ENCODE peak calls at places on chromosomes 11 and 22, in five cellular contexts. Y is AG09319, B is DND-41, E is AG04449, D is fibroblast of pulmonary artery. R is an unnamed sample.

GRCh38 chr11:134879341-134879740 is 467.3 kb upstream of the B3GAT1 start:
- DNase-seq in Y (no peak), B (no peak), E (no peak), D (no peak), R (no peak)

GRCh38 chr22:36636916-36637315 is 66.6 kb downstream of the CACNG2 start:
- DNase-seq in Y (no peak), B (no peak), E (no peak), D (no peak), R (no peak)

GRCh38 chr22:32576553-32577255 is 102.1 kb downstream of the FBXO7 start:
- DNase-seq in Y (no peak), B (no peak), E (no peak), D (no peak), R (no peak)

GRCh38 chr22:27670701-27671412 is 130.7 kb downstream of the MN1 start:
- DNase-seq in Y (no peak), B (no peak), E (no peak), D (peak), R (no peak)

GRCh38 chr11:46554205-46555162 is 39.3 kb downstream of the AMBRA1 start:
- DNase-seq in Y (peak), B (no peak), E (no peak), D (peak), R (no peak)

GRCh38 chr11:130439160-130439519 is 9.3 kb upstream of the ADAMTS15 start:
- DNase-seq in Y (no peak), B (peak), E (no peak), D (no peak), R (peak)

GRCh38 chr11:47264119-47264915 is 5.6 kb upstream of the MADD start:
- DNase-seq in Y (no peak), B (no peak), E (no peak), D (peak), R (no peak)

GRCh38 chr11:36195496-36196346 is 93.5 kb downstream of the COMMD9 start:
- DNase-seq in Y (no peak), B (no peak), E (no peak), D (peak), R (no peak)

GRCh38 chr11:72072348-72072747 is 8.0 kb downstream of the NUMA1 start:
- DNase-seq in Y (peak), B (peak), E (no peak), D (peak), R (peak)

GRCh38 chr22:40203568-40203967 is 25.8 kb downstream of the TNRC6B start:
- DNase-seq in Y (no peak), B (peak), E (no peak), D (no peak), R (peak)

GRCh38 chr11:73141309-73142127 is 600 bp downstream of the FCHSD2 start:
- DNase-seq in Y (peak), B (peak), E (no peak), D (peak), R (peak)

GRCh38 chr22:37498289-37498909 is 12.2 kb upstream of the MFNG start:
- DNase-seq in Y (no peak), B (peak), E (no peak), D (no peak), R (peak)

GRCh38 chr22:27494821-27495220 is 306.7 kb downstream of the MN1 start:
- DNase-seq in Y (no peak), B (no peak), E (no peak), D (no peak), R (no peak)

GRCh38 chr11:128506999-128507591 is 80.3 kb downstream of the ETS1 start:
- DNase-seq in Y (peak), B (no peak), E (peak), D (peak), R (peak)

GRCh38 chr11:57251491-57252104 is 14.5 kb upstream of the APLNR start:
- DNase-seq in Y (no peak), B (no peak), E (no peak), D (peak), R (no peak)

GRCh38 chr22:36461665-36462474 is 19.6 kb downstream of the TXN2 start:
- DNase-seq in Y (no peak), B (no peak), E (peak), D (peak), R (no peak)

GRCh38 chr11:79414644-79415317 is 26.0 kb downstream of the TENM4 start:
- DNase-seq in Y (peak), B (no peak), E (no peak), D (peak), R (no peak)

GRCh38 chr11:47105541-47105940 is 71.1 kb downstream of the ARFGAP2 start:
- DNase-seq in Y (no peak), B (no peak), E (no peak), D (no peak), R (no peak)

GRCh38 chr11:111922803-111923202 is 4.1 kb downstream of the C11orf52 start:
- DNase-seq in Y (no peak), B (no peak), E (peak), D (peak), R (no peak)

GRCh38 chr11:110131386-110132123 is 38.4 kb downstream of the ZC3H12C start:
- DNase-seq in Y (no peak), B (no peak), E (no peak), D (no peak), R (no peak)

GRCh38 chr11:112364962-112365481 is 104.4 kb upstream of the PLET1 start:
- DNase-seq in Y (peak), B (no peak), E (peak), D (peak), R (no peak)

GRCh38 chr22:39257522-39258475 is 13.0 kb upstream of the PDGFB start:
- DNase-seq in Y (no peak), B (no peak), E (no peak), D (no peak), R (no peak)

GRCh38 chr11:35270342-35270741 is 131.4 kb downstream of the CD44 start:
- DNase-seq in Y (no peak), B (no peak), E (no peak), D (no peak), R (no peak)

GRCh38 chr11:76620471-76620870 is 50.1 kb downstream of the LRRC32 start:
- DNase-seq in Y (peak), B (no peak), E (peak), D (peak), R (no peak)

GRCh38 chr11:46855863-46856262 is 9.8 kb upstream of the CKAP5 start:
- DNase-seq in Y (no peak), B (no peak), E (no peak), D (no peak), R (no peak)

GRCh38 chr11:67267188-67268035 is 1.1 kb downstream of the GRK2 start:
- DNase-seq in Y (no peak), B (peak), E (no peak), D (no peak), R (peak)

GRCh38 chr11:21888814-21889213 is 304.1 kb upstream of the ANO5 start:
- DNase-seq in Y (no peak), B (no peak), E (no peak), D (no peak), R (no peak)

GRCh38 chr11:96211433-96211832 is 131.6 kb downstream of the MAML2 start:
- DNase-seq in Y (no peak), B (no peak), E (no peak), D (no peak), R (peak)

GRCh38 chr11:83549984-83550667 is 264.0 kb upstream of the CCDC90B start:
- DNase-seq in Y (no peak), B (no peak), E (no peak), D (no peak), R (no peak)

GRCh38 chr11:8732748-8733241 is 50.2 kb downstream of the RPL27A start:
- DNase-seq in Y (peak), B (no peak), E (no peak), D (peak), R (no peak)

GRCh38 chr22:35425971-35426800 is 26.2 kb downstream of the MCM5 start:
- DNase-seq in Y (no peak), B (no peak), E (no peak), D (no peak), R (no peak)

GRCh38 chr11:77320351-77320750 is 18.9 kb upstream of the GDPD4 start:
- DNase-seq in Y (no peak), B (no peak), E (no peak), D (no peak), R (no peak)

GRCh38 chr11:1326435-1327063 is 17.1 kb upstream of the TOLLIP start:
- DNase-seq in Y (no peak), B (no peak), E (no peak), D (no peak), R (no peak)

GRCh38 chr11:11179239-11179638 is 173.8 kb downstream of the CSNK2A3 start:
- DNase-seq in Y (no peak), B (no peak), E (peak), D (peak), R (no peak)

GRCh38 chr11:87851234-87851633 is 324.0 kb downstream of the RAB38 start:
- DNase-seq in Y (no peak), B (no peak), E (peak), D (peak), R (no peak)

DNA sequence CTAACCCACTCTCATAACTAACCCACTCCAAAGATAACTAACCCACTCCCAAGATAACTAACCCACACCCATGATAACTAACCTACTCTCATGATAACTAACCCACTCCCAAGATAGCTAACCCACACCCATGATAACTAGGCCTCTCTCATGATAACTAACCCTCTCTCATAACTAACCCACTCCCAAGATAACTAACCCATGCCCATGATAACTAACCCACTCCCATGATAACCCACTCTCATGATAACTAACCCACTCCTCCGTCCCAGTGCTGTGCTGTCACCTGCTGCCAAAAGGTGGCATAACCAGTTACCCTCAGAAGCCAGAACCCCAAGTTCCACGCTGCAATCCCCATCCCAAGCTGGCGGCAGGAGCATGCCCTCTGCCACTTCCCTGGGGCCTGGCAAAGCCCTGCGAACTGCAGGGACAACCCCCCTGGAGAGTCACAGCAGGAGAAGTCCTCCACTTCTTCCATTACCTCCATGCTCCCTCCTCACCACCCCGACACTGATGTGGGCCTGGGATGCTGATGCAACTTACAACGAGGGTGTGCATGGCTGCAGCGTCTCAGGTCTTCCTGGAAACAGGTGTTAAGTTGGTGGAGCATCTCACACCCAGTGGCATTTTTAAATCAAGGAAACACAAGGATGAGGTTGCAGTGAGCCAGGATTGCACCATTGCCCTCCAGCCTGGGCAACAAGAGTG is 30.8 kb upstream of the CELSR1 start:
- DNase-seq in Y (no peak), B (no peak), E (no peak), D (no peak), R (no peak)
- TF ChIP-seq CTCF in Y (no peak), B (peak), E (no peak), D (no peak), R (no peak)

GRCh38 chr11:29272019-29272654 is 744.7 kb downstream of the KCNA4 start:
- DNase-seq in Y (no peak), B (no peak), E (no peak), D (peak), R (no peak)
- TF ChIP-seq CTCF in Y (peak), B (no peak), E (peak), D (peak), R (no peak)

GRCh38 chr11:69797156-69797555 is 22.0 kb upstream of the FGF4 start:
- DNase-seq in Y (no peak), B (no peak), E (no peak), D (no peak), R (no peak)
- TF ChIP-seq CTCF in Y (no peak), B (no peak), E (no peak), D (no peak), R (no peak)

GRCh38 chr11:119739021-119739703 is 10.2 kb upstream of the NECTIN1 start:
- DNase-seq in Y (no peak), B (no peak), E (no peak), D (no peak), R (no peak)

GRCh38 chr11:119739975-119740374 is 11.0 kb upstream of the NECTIN1 start:
- DNase-seq in Y (no peak), B (no peak), E (no peak), D (no peak), R (no peak)

GRCh38 chr11:119743041-119743440 is 14.0 kb upstream of the NECTIN1 start:
- DNase-seq in Y (no peak), B (no peak), E (no peak), D (no peak), R (no peak)

GRCh38 chr11:119742263-119742861 is 13.4 kb upstream of the NECTIN1 start:
- DNase-seq in Y (no peak), B (no peak), E (no peak), D (no peak), R (peak)

DNA sequence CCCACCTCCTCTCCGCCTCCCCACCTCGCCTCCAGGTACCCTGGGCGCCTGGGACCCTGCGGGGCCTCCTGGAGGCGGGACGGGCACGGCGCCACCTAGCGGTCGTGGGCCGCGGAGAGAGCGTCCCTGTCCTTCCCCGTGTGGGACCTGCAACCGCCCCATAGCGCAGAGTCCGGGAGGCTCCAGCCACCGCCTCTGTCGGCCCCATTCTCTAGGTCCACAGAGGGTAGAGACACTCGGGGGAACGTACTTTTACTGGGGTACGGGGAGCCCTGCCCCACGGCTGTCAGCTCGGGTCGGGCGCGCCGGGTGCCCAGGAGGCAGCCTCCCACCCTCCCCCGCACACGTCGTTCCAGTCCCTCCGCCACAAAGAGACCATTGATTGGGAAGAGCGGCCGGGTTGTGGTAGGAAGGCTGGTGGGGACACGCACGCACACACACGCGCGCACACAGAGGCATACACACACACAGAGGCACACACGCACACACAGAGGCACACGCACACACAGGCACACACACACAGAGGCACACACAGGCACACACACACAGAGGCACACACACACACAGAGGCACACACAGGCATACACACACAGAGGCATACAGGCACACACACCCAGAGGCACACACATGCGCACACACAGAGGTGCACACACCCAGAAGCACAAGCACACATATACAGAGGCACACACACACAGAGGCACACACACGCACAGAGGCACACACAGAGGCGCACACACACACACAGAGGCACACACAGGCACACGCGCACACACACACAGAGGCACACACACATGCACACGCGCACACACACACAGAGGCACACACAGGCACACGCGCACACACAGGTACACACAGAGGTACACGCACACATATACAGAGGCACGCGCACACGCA is 12.6 kb upstream of the NECTIN1 start:
- DNase-seq in Y (no peak), B (peak), E (no peak), D (peak), R (peak)
- TF ChIP-seq CTCF in Y (peak), B (peak), E (peak), D (peak), R (peak)